ENCODE peak calls at places on chromosomes 13 and 19, in five cellular contexts. D is stimulated activated CD4-positive, alpha-beta T cell treated with anti-CD3 and anti-CD28 coated beads, Interleukin-4, amount 100 ng/mL, for 24 hours; I is stimulated activated CD8-positive, alpha-beta memory T cell treated with anti-CD3 and anti-CD28 coated beads, Interleukin-7, amount 100 ng/mL, for 1 hour; A is K562; C is ACHN. J is an unnamed sample.

GRCh38 chr19:1277061-1277460 is 1.7 kb downstream of the FAM174C start:
- DNase-seq in D (no peak), I (no peak), A (no peak), C (no peak), J (no peak)

GRCh38 chr13:49517461-49517860 is 21.7 kb downstream of the PHF11 start:
- DNase-seq in C (no peak), I (no peak), A (no peak), D (no peak), J (no peak)

GRCh38 chr13:37959284-37959683 is 89.7 kb upstream of the TRPC4 start:
- DNase-seq in D (no peak), I (no peak), C (no peak), A (peak), J (no peak)

GRCh38 chr13:77506874-77507273 is 28.6 kb upstream of the SCEL start:
- DNase-seq in C (peak), I (no peak), D (no peak), A (no peak), J (peak)

GRCh38 chr19:52277471-52277870 is 8.1 kb downstream of the ZNF766 start:
- DNase-seq in D (no peak), A (no peak), I (no peak), C (no peak), J (no peak)

GRCh38 chr19:4036576-4037300 is 29.2 kb downstream of the PIAS4 start:
- DNase-seq in I (no peak), C (no peak), A (no peak), D (no peak), J (no peak)

GRCh38 chr13:107138987-107139386 is 571.0 kb upstream of the ARGLU1 start:
- DNase-seq in C (no peak), D (no peak), I (no peak), A (no peak), J (no peak)

GRCh38 chr13:51895906-51896888 is 34.4 kb downstream of the CCDC70 start:
- DNase-seq in C (peak), A (peak), I (no peak), D (peak), J (peak)

GRCh38 chr19:3285647-3286176 is 61.3 kb downstream of the CELF5 start:
- DNase-seq in D (peak), I (no peak), A (peak), C (no peak), J (no peak)

GRCh38 chr13:44440046-44440608 is 66.5 kb downstream of the SERP2 start:
- DNase-seq in C (no peak), I (no peak), A (no peak), D (no peak), J (no peak)

GRCh38 chr13:84925443-84925842 is 873.8 kb downstream of the SLITRK6 start:
- DNase-seq in I (no peak), D (no peak), A (no peak), C (no peak), J (no peak)

GRCh38 chr13:29571876-29572570 is 23.5 kb downstream of the SLC7A1 start:
- DNase-seq in I (no peak), D (no peak), A (no peak), C (no peak), J (no peak)